ENCODE peak calls at places on chromosomes 3 and 15, in five cellular contexts. I is lung, B is body of pancreas, Q is transverse colon, G is astrocyte of the spinal cord. U is an unnamed sample.
A peak's percentile ranks its signal among the peaks of the same experiment; 100 is the strongest.

GRCh38 chr3:39135170-39135805 is 18.1 kb downstream of the CSRNP1 start:
- DNase-seq in I (peak; percentile 71), B (peak; percentile 44), Q (no peak), G (no peak), U (no peak)

GRCh38 chr3:14602804-14603644 is 48.5 kb upstream of the CCDC174 start:
- DNase-seq in I (no peak), B (peak; percentile 34), Q (no peak), G (no peak), U (no peak)

GRCh38 chr3:13025778-13026518 is 47.3 kb downstream of the IQSEC1 start:
- DNase-seq in I (no peak), B (no peak), Q (no peak), G (no peak), U (no peak)

GRCh38 chr3:124768812-124769211 is 38.6 kb downstream of the UMPS start:
- DNase-seq in I (no peak), B (peak; percentile 52), Q (peak; percentile 32), G (no peak), U (peak; percentile 43)

GRCh38 chr3:20056727-20057611 is 16.7 kb downstream of the KAT2B start:
- DNase-seq in I (no peak), B (no peak), Q (no peak), G (peak; percentile 52), U (peak; percentile 89)

GRCh38 chr15:25862087-25862468 is 1.0 kb downstream of the ATP10A start:
- DNase-seq in I (no peak), B (no peak), Q (no peak), G (no peak), U (no peak)

GRCh38 chr15:48811325-48811938 is 563 bp upstream of the CEP152 start:
- DNase-seq in I (no peak), B (peak; percentile 10), Q (no peak), G (no peak), U (no peak)

GRCh38 chr3:179506792-179507191 is 55.5 kb upstream of the GNB4 start:
- DNase-seq in I (no peak), B (no peak), Q (no peak), G (no peak), U (no peak)

GRCh38 chr15:69531302-69532027 is 78.8 kb downstream of the RPLP1 start:
- DNase-seq in I (no peak), B (no peak), Q (no peak), G (no peak), U (no peak)

GRCh38 chr15:82877825-82878224 is 68.4 kb downstream of the WHAMM start:
- DNase-seq in I (no peak), B (no peak), Q (no peak), G (no peak), U (no peak)

DNA sequence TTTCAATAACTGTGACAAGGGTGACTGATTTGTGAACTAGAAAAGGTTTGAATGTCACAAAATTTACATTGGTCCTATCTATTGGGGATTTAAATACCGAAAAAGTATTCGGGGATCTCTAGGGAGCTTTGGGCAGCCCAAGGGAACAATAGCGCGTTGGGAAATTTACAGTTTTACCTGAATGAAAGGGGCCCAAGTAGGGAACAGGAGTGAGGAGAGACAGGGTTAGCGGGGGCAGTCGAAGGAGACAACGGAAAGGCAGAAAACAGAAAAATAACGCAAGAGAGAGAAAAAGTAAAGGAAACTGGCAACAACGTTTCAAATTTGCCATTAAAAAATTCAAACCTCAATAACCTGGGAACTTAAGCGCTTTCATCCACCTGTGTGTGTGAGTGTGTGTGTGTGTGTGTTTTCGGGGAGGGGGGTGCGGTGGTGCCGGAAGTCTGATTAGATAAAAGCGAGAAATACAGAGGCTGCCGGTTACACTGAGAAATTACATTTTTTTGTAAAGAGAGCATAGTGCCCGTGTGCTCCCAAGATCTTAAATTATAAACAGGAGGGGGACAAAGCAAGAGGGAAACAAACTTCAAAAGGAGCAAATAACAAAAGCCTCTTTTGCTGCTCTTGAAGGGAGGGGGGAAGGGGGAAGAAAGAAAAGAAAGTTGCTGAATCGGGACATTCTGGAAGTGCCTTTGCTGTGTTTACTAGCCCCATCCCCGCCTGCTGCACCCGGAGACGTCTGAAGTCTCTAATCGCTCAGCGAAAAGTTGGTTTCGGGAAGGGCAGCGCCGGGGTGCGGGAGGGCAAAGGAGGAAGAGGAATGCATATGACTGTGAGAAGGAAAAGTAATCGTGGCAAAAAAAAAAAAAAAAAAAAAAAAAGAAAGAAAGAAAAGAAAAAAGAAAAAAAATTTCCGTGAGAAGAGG is 722 bp upstream of the ZIC1 start:
- DNase-seq in I (no peak), B (no peak), Q (no peak), G (peak; percentile 87), U (peak; percentile 84)
- H3K4me3 ChIP-seq in I (no peak overlapping the region), B (no peak overlapping the region), Q (no peak overlapping the region), G (peak overlapping the region; percentile 54), U (peak overlapping the region; percentile 90)

GRCh38 chr15:65953622-65954021 is 84.3 kb downstream of the RAB11A start:
- DNase-seq in I (no peak), B (no peak), Q (no peak), G (no peak), U (no peak)
- TF ChIP-seq CTCF in I (no peak), B (no peak), Q (no peak), G (no peak), U (no peak)

GRCh38 chr3:152283492-152284381 is 15.0 kb downstream of the MBNL1 start:
- DNase-seq in I (no peak), B (peak; percentile 60), Q (no peak), G (no peak), U (no peak)
- H3K4me3 ChIP-seq in I (no peak overlapping the region), B (no peak overlapping the region), Q (no peak overlapping the region), G (no peak overlapping the region), U (no peak overlapping the region)

DNA sequence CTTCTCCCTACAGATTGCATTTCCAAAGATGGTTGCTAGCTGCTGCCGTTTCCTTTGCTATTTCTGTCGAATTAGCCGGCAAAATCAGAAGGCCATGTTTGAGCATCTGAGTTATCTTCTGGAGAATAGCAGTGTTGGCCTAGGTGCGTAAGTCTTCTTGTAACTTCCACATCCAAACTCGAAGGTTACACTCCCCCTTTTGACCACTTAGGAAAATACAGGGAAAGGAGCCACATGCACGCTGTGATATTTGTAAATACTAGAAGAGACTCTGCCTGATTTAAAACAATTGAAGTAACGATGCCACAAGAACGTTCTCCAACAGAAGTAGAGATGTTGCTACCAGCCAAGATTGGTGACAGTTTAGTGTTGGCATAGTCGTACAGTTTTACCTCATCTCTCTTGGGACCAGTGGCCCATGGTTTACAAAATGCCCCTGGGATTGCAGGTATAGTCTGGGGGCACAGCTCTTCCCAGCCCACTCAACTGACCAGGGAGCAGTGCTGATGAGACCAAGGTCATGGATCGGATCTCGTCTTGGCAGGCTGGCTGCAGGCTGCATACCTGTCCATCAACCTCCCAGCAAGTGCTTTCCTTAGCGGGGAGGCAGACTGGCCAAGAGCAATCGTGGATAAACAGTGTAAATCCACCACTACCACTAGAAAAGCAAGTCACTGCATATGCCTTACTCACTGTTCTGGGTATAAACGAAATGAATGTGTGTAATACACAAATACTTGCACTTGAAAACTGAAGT is 268.4 kb upstream of the CHRM5 start:
- DNase-seq in I (no peak), B (no peak), Q (no peak), G (no peak), U (peak; percentile 52)
- TF ChIP-seq CTCF in I (no peak), B (no peak), Q (no peak), G (peak; percentile 37), U (peak; percentile 48)

DNA sequence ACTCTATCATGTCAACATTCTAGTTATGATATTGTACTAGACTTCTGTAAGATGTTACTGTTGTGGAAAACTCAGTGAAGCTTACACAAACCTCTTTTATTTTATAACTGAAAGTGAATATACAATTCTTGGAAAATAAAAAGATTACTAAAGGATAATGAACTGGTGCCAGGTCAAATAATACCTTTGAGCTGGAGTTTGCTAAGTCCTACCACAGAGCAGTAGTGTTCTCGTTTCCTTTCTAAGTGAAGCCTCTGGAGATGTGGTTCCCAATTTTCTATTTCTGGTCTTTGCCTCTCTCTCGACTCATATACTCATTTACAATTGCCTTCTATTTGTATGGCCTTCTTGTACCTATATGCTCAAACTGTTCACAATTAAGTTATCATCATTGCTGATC is 942.9 kb downstream of the SQOR start:
- DNase-seq in I (no peak), B (no peak), Q (no peak), G (no peak), U (no peak)
- H3K4me3 ChIP-seq in I (no peak overlapping the region), B (no peak overlapping the region), Q (no peak overlapping the region), G (no peak overlapping the region), U (no peak overlapping the region)

GRCh38 chr15:39478996-39479395 is 101.9 kb upstream of the THBS1 start:
- DNase-seq in I (no peak), B (no peak), Q (no peak), G (no peak), U (no peak)

GRCh38 chr15:39486546-39487081 is 94.3 kb upstream of the THBS1 start:
- DNase-seq in I (no peak), B (no peak), Q (no peak), G (no peak), U (no peak)

GRCh38 chr15:39479916-39480315 is 101.0 kb upstream of the THBS1 start:
- DNase-seq in I (no peak), B (no peak), Q (no peak), G (no peak), U (no peak)

GRCh38 chr15:39487180-39487735 is 93.6 kb upstream of the THBS1 start:
- DNase-seq in I (no peak), B (no peak), Q (no peak), G (no peak), U (no peak)

GRCh38 chr15:39482467-39482866 is 98.4 kb upstream of the THBS1 start:
- DNase-seq in I (no peak), B (no peak), Q (no peak), G (no peak), U (no peak)
- TF ChIP-seq CTCF in I (no peak), B (no peak), Q (no peak), G (no peak), U (no peak)

GRCh38 chr3:144079634-144080033 is 108.0 kb downstream of the DIPK2A start:
- DNase-seq in I (no peak), B (no peak), Q (no peak), G (no peak), U (no peak)
- H3K4me3 ChIP-seq in I (no peak overlapping the region), B (no peak overlapping the region), Q (no peak overlapping the region), G (no peak overlapping the region), U (no peak overlapping the region)

GRCh38 chr3:113805249-113805648 is 33.3 kb upstream of the GRAMD1C start:
- DNase-seq in I (no peak), B (no peak), Q (no peak), G (no peak), U (no peak)

GRCh38 chr3:113802795-113803455 is 35.7 kb upstream of the GRAMD1C start:
- DNase-seq in I (no peak), B (no peak), Q (no peak), G (no peak), U (no peak)

DNA sequence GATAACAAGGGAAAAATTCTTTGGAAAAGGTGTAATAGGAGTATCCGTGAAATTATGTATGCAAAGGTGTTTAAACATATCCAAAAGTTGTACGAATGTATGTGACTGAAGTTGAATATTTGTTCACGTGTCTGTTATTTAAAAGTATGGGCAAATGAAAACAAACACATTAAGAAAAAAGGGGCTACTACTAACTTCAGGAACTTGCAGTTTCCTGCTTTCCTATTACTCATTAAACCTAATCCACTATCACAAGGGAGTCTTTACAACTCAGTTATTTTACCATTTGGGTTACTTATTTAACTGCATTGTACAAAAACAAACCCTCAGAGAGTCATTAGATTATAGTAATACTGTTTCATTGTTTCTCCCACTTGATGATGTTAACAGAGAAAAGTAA is 33.9 kb upstream of the GRAMD1C start:
- DNase-seq in I (no peak), B (no peak), Q (no peak), G (no peak), U (no peak)
- TF ChIP-seq CTCF in I (no peak), B (no peak), Q (no peak), G (no peak), U (no peak)

U was measured in choroid plexus epithelial cell.